ENCODE peak calls at places on chromosome 12, in seven cellular contexts. One of them, this sample, is unnamed.
A peak's percentile ranks its signal among the peaks of the same experiment; 100 is the strongest.

GRCh38 chr12:57089259-57090245 is 638 bp downstream of the NAB2 start:
- DNase-seq in GM23338: peak; percentile 49
- DNase-seq in suprapubic skin: peak; percentile 87
- DNase-seq in aorta: peak; percentile 91
- DNase-seq in testis: peak; percentile 87
- DNase-seq in cardiac muscle cell: peak; percentile 84
- DNase-seq in ovary: peak; percentile 86
- DNase-seq in this sample: peak; percentile 72

GRCh38 chr12:130334937-130335336 is 2.8 kb upstream of the PIWIL1 start:
- DNase-seq in GM23338: no peak
- DNase-seq in suprapubic skin: no peak
- DNase-seq in aorta: peak; percentile 50
- DNase-seq in testis: no peak
- DNase-seq in cardiac muscle cell: no peak
- DNase-seq in ovary: no peak
- DNase-seq in this sample: no peak

GRCh38 chr12:30753233-30753632 is 1.5 kb downstream of the CAPRIN2 start:
- DNase-seq in GM23338: peak; percentile 68
- DNase-seq in suprapubic skin: no peak
- DNase-seq in aorta: no peak
- DNase-seq in testis: no peak
- DNase-seq in cardiac muscle cell: peak; percentile 66
- DNase-seq in ovary: no peak
- DNase-seq in this sample: no peak

GRCh38 chr12:114401346-114402320 is 4.3 kb downstream of the TBX5 start:
- DNase-seq in GM23338: no peak
- DNase-seq in suprapubic skin: no peak
- DNase-seq in aorta: no peak
- DNase-seq in testis: no peak
- DNase-seq in cardiac muscle cell: no peak
- DNase-seq in ovary: no peak
- DNase-seq in this sample: no peak

GRCh38 chr12:80936353-80936641 is 1.4 kb downstream of the LIN7A start:
- DNase-seq in GM23338: peak; percentile 74
- DNase-seq in suprapubic skin: no peak
- DNase-seq in aorta: no peak
- DNase-seq in testis: peak; percentile 46
- DNase-seq in cardiac muscle cell: no peak
- DNase-seq in ovary: no peak
- DNase-seq in this sample: no peak

GRCh38 chr12:131116437-131117117 is 162.9 kb downstream of the ADGRD1 start:
- DNase-seq in GM23338: peak; percentile 72
- DNase-seq in suprapubic skin: peak; percentile 70
- DNase-seq in aorta: peak; percentile 71
- DNase-seq in testis: peak; percentile 55
- DNase-seq in cardiac muscle cell: peak; percentile 60
- DNase-seq in ovary: no peak
- DNase-seq in this sample: no peak

GRCh38 chr12:57456145-57456700 is 1.1 kb downstream of the INHBE start:
- DNase-seq in GM23338: peak; percentile 93
- DNase-seq in suprapubic skin: no peak
- DNase-seq in aorta: no peak
- DNase-seq in testis: peak; percentile 48
- DNase-seq in cardiac muscle cell: peak; percentile 54
- DNase-seq in ovary: no peak
- DNase-seq in this sample: peak; percentile 52

GRCh38 chr12:54890339-54890738 is 36.0 kb downstream of the MUCL1 start:
- DNase-seq in GM23338: no peak
- DNase-seq in suprapubic skin: no peak
- DNase-seq in aorta: no peak
- DNase-seq in testis: no peak
- DNase-seq in cardiac muscle cell: no peak
- DNase-seq in ovary: no peak
- DNase-seq in this sample: no peak

GRCh38 chr12:64256166-64256800 is 34.2 kb upstream of the KICS2 start:
- DNase-seq in GM23338: peak; percentile 83
- DNase-seq in suprapubic skin: no peak
- DNase-seq in aorta: no peak
- DNase-seq in testis: no peak
- DNase-seq in cardiac muscle cell: peak; percentile 81
- DNase-seq in ovary: no peak
- DNase-seq in this sample: no peak

GRCh38 chr12:29698756-29699155 is 85.0 kb downstream of the TMTC1 start:
- DNase-seq in GM23338: peak; percentile 54
- DNase-seq in suprapubic skin: no peak
- DNase-seq in aorta: no peak
- DNase-seq in testis: no peak
- DNase-seq in cardiac muscle cell: peak; percentile 25
- DNase-seq in ovary: no peak
- DNase-seq in this sample: no peak

GRCh38 chr12:62259311-62259992 is 752 bp upstream of the USP15 start:
- DNase-seq in GM23338: peak; percentile 9
- DNase-seq in suprapubic skin: no peak
- DNase-seq in aorta: no peak
- DNase-seq in testis: no peak
- DNase-seq in cardiac muscle cell: no peak
- DNase-seq in ovary: no peak
- DNase-seq in this sample: peak; percentile 23

GRCh38 chr12:48970702-48971334 is 717 bp downstream of the WNT10B start:
- DNase-seq in GM23338: peak; percentile 53
- DNase-seq in suprapubic skin: no peak
- DNase-seq in aorta: no peak
- DNase-seq in testis: no peak
- DNase-seq in cardiac muscle cell: no peak
- DNase-seq in ovary: no peak
- DNase-seq in this sample: no peak
- H3K4me3 ChIP-seq in GM23338: peak overlapping the region; percentile 55
- H3K4me3 ChIP-seq in suprapubic skin: peak overlapping the region; percentile 45
- H3K4me3 ChIP-seq in aorta: no peak overlapping the region
- H3K4me3 ChIP-seq in testis: no peak overlapping the region
- H3K4me3 ChIP-seq in cardiac muscle cell: peak overlapping the region; percentile 28
- H3K4me3 ChIP-seq in ovary: no peak overlapping the region
- H3K4me3 ChIP-seq in this sample: no peak overlapping the region

DNA sequence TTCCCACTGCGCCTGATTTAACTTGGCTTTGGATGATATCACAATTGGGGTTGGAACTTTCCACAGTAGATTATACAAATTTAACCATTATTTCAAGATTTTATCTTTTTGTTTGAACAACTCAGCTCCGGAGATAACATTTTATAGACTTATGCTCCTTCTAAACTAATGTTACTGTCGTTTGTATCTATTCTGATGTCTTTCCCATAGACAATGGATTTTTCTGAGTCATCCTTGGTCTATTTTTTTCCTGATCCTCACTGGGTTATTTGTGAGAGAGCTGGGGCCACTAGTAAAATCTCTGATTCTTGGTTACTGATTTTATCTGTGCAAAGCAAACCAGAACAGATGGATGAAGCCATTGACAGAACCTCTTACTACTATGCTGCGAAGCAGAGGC is 175.1 kb downstream of the SLC38A4 start:
- DNase-seq in GM23338: no peak
- DNase-seq in suprapubic skin: no peak
- DNase-seq in aorta: no peak
- DNase-seq in testis: no peak
- DNase-seq in cardiac muscle cell: no peak
- DNase-seq in ovary: no peak
- DNase-seq in this sample: no peak
- H3K27ac ChIP-seq in GM23338: no peak overlapping the region
- H3K27ac ChIP-seq in suprapubic skin: no peak overlapping the region
- H3K27ac ChIP-seq in aorta: no peak overlapping the region
- H3K27ac ChIP-seq in testis: no peak overlapping the region
- H3K27ac ChIP-seq in cardiac muscle cell: no peak overlapping the region
- H3K27ac ChIP-seq in ovary: no peak overlapping the region
- H3K27ac ChIP-seq in this sample: no peak overlapping the region

GRCh38 chr12:132505852-132506219 is 15.9 kb downstream of the FBRSL1 start:
- DNase-seq in GM23338: no peak
- DNase-seq in suprapubic skin: no peak
- DNase-seq in aorta: no peak
- DNase-seq in testis: no peak
- DNase-seq in cardiac muscle cell: no peak
- DNase-seq in ovary: no peak
- DNase-seq in this sample: no peak
- H3K4me3 ChIP-seq in GM23338: no peak overlapping the region
- H3K4me3 ChIP-seq in suprapubic skin: no peak overlapping the region
- H3K4me3 ChIP-seq in aorta: no peak overlapping the region
- H3K4me3 ChIP-seq in testis: no peak overlapping the region
- H3K4me3 ChIP-seq in cardiac muscle cell: no peak overlapping the region
- H3K4me3 ChIP-seq in ovary: no peak overlapping the region
- H3K4me3 ChIP-seq in this sample: no peak overlapping the region

GRCh38 chr12:122880155-122880605 is 15.7 kb downstream of the VPS37B start:
- DNase-seq in GM23338: no peak
- DNase-seq in suprapubic skin: no peak
- DNase-seq in aorta: no peak
- DNase-seq in testis: no peak
- DNase-seq in cardiac muscle cell: peak; percentile 82
- DNase-seq in ovary: no peak
- DNase-seq in this sample: no peak
- H3K27ac ChIP-seq in GM23338: no peak overlapping the region
- H3K27ac ChIP-seq in suprapubic skin: no peak overlapping the region
- H3K27ac ChIP-seq in aorta: peak overlapping the region; percentile 17
- H3K27ac ChIP-seq in testis: peak overlapping the region; percentile 47
- H3K27ac ChIP-seq in cardiac muscle cell: no peak overlapping the region
- H3K27ac ChIP-seq in ovary: no peak overlapping the region
- H3K27ac ChIP-seq in this sample: no peak overlapping the region

DNA sequence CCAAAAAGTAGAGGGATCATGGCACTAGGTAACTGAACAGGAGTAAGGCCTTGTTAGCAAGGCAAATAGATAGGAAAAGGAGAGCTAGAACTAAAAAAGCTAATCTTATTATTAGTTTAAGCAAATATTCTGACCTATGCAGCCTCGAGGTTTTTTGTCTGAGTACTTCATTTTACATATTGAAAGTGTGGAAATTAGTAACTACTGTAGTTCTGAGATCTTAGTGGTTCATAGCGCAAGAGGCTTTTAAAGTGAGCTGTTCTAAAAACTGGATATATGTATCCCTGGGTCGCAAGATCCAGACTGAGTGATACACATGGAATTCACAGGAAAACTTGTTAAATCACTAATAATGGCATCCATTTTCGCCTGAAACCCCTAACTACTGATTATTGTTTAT is 411.0 kb upstream of the SOX5 start:
- DNase-seq in GM23338: no peak
- DNase-seq in suprapubic skin: no peak
- DNase-seq in aorta: no peak
- DNase-seq in testis: no peak
- DNase-seq in cardiac muscle cell: no peak
- DNase-seq in ovary: no peak
- DNase-seq in this sample: no peak
- H3K4me3 ChIP-seq in GM23338: no peak overlapping the region
- H3K4me3 ChIP-seq in suprapubic skin: no peak overlapping the region
- H3K4me3 ChIP-seq in aorta: no peak overlapping the region
- H3K4me3 ChIP-seq in testis: no peak overlapping the region
- H3K4me3 ChIP-seq in cardiac muscle cell: no peak overlapping the region
- H3K4me3 ChIP-seq in ovary: no peak overlapping the region
- H3K4me3 ChIP-seq in this sample: no peak overlapping the region